ENCODE peak calls at places on chromosomes 11 and 22, in ten cellular contexts. R, B, E, I, C, U, X, M, Q and F are unnamed samples.

GRCh38 chr11:72648737-72649136 is 25.5 kb downstream of the PDE2A start:
- DNase-seq in R (no peak), B (no peak), E (no peak), I (no peak), C (no peak), U (no peak), X (no peak), M (no peak), Q (no peak), F (no peak)

GRCh38 chr11:73716153-73717056 is 44.5 kb downstream of the RAB6A start:
- DNase-seq in R (no peak), B (no peak), E (no peak), I (no peak), C (no peak), U (no peak), X (no peak), M (no peak), Q (no peak), F (no peak)

GRCh38 chr22:39292561-39293074 is 26.8 kb downstream of the RPL3 start:
- DNase-seq in R (peak; percentile 56), B (peak; percentile 96), E (no peak), I (peak; percentile 87), C (no peak), U (peak; percentile 88), X (peak; percentile 90), M (peak; percentile 93), Q (peak; percentile 92), F (peak; percentile 81)

GRCh38 chr11:65945941-65946558 is 770 bp downstream of the TSGA10IP start:
- DNase-seq in R (no peak), B (no peak), E (no peak), I (no peak), C (no peak), U (no peak), X (no peak), M (no peak), Q (no peak), F (no peak)

GRCh38 chr22:19810381-19811141 is 44.1 kb downstream of the GNB1L start:
- DNase-seq in R (no peak), B (no peak), E (no peak), I (no peak), C (no peak), U (no peak), X (peak; percentile 11), M (peak; percentile 56), Q (no peak), F (peak; percentile 4)

GRCh38 chr11:28105869-28106268 is 2.1 kb downstream of the KIF18A start:
- DNase-seq in R (no peak), B (no peak), E (no peak), I (no peak), C (no peak), U (no peak), X (no peak), M (no peak), Q (no peak), F (peak; percentile 36)

GRCh38 chr11:12086271-12087074 is 23.9 kb upstream of the MICAL2 start:
- DNase-seq in R (no peak), B (peak; percentile 70), E (no peak), I (peak; percentile 90), C (no peak), U (no peak), X (peak; percentile 31), M (peak; percentile 90), Q (peak; percentile 70), F (no peak)

GRCh38 chr22:40324468-40325305 is 21.6 kb upstream of the ADSL start:
- DNase-seq in R (no peak), B (no peak), E (peak; percentile 7), I (no peak), C (no peak), U (no peak), X (no peak), M (no peak), Q (no peak), F (no peak)

GRCh38 chr11:86067230-86068137 is 1.4 kb downstream of the PICALM start:
- DNase-seq in R (peak; percentile 12), B (no peak), E (no peak), I (peak; percentile 25), C (no peak), U (no peak), X (no peak), M (no peak), Q (no peak), F (no peak)

GRCh38 chr11:123054301-123055065 is 7.5 kb downstream of the HSPA8 start:
- DNase-seq in R (peak; percentile 93), B (no peak), E (no peak), I (peak; percentile 89), C (peak; percentile 49), U (peak; percentile 44), X (no peak), M (no peak), Q (no peak), F (peak; percentile 83)

GRCh38 chr11:28756977-28757376 is 648.8 kb downstream of the METTL15 start:
- DNase-seq in R (no peak), B (no peak), E (no peak), I (peak; percentile 89), C (no peak), U (no peak), X (no peak), M (no peak), Q (no peak), F (no peak)

GRCh38 chr11:70448983-70449567 is 50.7 kb downstream of the CTTN start:
- DNase-seq in R (no peak), B (no peak), E (no peak), I (no peak), C (no peak), U (no peak), X (no peak), M (no peak), Q (no peak), F (no peak)

GRCh38 chr11:92024788-92025187 is 199.8 kb upstream of the FAT3 start:
- DNase-seq in R (no peak), B (no peak), E (no peak), I (peak; percentile 58), C (no peak), U (no peak), X (no peak), M (no peak), Q (no peak), F (no peak)

GRCh38 chr11:2207212-2207611 is 35.6 kb upstream of the TH start:
- DNase-seq in R (no peak), B (no peak), E (no peak), I (no peak), C (peak; percentile 4), U (no peak), X (peak; percentile 10), M (peak; percentile 13), Q (peak; percentile 2), F (no peak)

GRCh38 chr11:31102875-31103274 is 266.7 kb downstream of the DCDC1 start:
- DNase-seq in R (no peak), B (no peak), E (no peak), I (no peak), C (no peak), U (no peak), X (no peak), M (no peak), Q (no peak), F (no peak)
- H3K4me1 ChIP-seq in R (no peaks in the 10 kb centered on the region), B (no peaks in the 10 kb centered on the region), E (no peaks in the 10 kb centered on the region), I (no peaks in the 10 kb centered on the region), C (no peaks in the 10 kb centered on the region), U (no peaks in the 10 kb centered on the region), X (no peaks in the 10 kb centered on the region), M (no peaks in the 10 kb centered on the region), Q (no peaks in the 10 kb centered on the region), F (no peaks in the 10 kb centered on the region)

DNA sequence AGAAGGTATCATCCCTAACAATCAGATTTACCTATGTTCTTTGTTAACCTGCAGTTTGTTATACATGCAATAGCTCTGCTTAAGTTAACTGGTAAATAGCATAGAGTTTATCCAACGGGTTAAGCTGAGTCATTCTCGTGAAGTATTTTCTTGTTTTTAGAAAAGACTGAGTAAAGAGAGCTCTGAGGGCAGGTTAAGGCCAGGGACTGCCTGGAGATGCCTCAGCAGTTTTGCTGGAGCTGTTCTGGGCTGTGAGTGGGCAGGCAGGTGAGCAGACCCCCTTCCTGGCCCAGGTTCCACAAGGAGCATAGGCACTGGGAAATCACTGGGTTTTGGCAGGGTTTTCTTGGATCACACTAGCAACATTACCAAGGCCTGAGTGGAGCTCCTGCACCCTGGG is 27.0 kb downstream of the IRAG1 start:
- DNase-seq in R (no peak), B (no peak), E (no peak), I (peak; percentile 54), C (no peak), U (no peak), X (no peak), M (no peak), Q (no peak), F (no peak)
- H3K4me3 ChIP-seq in R (no peak overlapping the region), B (no peak overlapping the region), E (no peak overlapping the region), I (no peak overlapping the region), C (no peak overlapping the region), U (no peak overlapping the region), X (no peak overlapping the region), M (no peak overlapping the region), Q (no peak overlapping the region), F (no peak overlapping the region)

GRCh38 chr22:47552541-47553205 is 790.2 kb downstream of the TBC1D22A start:
- DNase-seq in R (no peak), B (no peak), E (no peak), I (no peak), C (no peak), U (no peak), X (no peak), M (no peak), Q (no peak), F (no peak)

GRCh38 chr22:47552024-47552423 is 789.6 kb downstream of the TBC1D22A start:
- DNase-seq in R (no peak), B (no peak), E (no peak), I (no peak), C (no peak), U (no peak), X (no peak), M (no peak), Q (no peak), F (no peak)

GRCh38 chr22:47558828-47559700 is 796.6 kb downstream of the TBC1D22A start:
- DNase-seq in R (no peak), B (no peak), E (no peak), I (no peak), C (no peak), U (no peak), X (no peak), M (no peak), Q (no peak), F (no peak)

GRCh38 chr22:47553436-47553835 is 791.0 kb downstream of the TBC1D22A start:
- DNase-seq in R (no peak), B (no peak), E (no peak), I (no peak), C (no peak), U (no peak), X (no peak), M (no peak), Q (no peak), F (no peak)

DNA sequence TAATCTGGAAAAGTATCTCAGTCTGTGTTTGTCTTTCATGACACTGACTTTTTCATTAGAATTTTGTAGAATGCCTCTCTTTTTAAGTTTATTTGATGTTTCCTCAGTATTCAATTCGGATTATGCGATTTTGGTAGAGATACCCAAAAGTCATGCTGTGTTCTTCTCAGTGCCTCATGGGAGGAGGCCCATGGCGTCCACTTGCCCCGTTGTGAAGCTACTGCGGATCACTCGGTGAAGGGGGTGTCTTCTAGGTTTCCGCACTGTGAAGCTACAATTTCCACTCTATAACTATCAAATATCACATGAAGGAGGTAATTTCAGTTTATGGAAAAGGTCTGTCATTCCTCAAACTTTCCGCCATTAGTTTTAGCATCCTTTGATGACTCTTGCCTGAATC is 794.0 kb downstream of the TBC1D22A start:
- DNase-seq in R (no peak), B (no peak), E (no peak), I (no peak), C (no peak), U (no peak), X (no peak), M (no peak), Q (no peak), F (no peak)
- H3K9me3 ChIP-seq in R (peaks cover 7% of the 10 kb centered on the region), B (no peaks in the 10 kb centered on the region), E (no peaks in the 10 kb centered on the region), I (no peaks in the 10 kb centered on the region), C (no peaks in the 10 kb centered on the region), U (no peaks in the 10 kb centered on the region), X (no peaks in the 10 kb centered on the region), M (no peaks in the 10 kb centered on the region), Q (no peaks in the 10 kb centered on the region), F (no peaks in the 10 kb centered on the region)

GRCh38 chr11:76626921-76627391 is 43.6 kb downstream of the LRRC32 start:
- DNase-seq in R (no peak), B (no peak), E (no peak), I (peak; percentile 16), C (peak; percentile 12), U (no peak), X (no peak), M (peak; percentile 52), Q (no peak), F (no peak)
- H3K4me1 ChIP-seq in R (peaks cover 31% of the 10 kb centered on the region), B (peaks cover 36% of the 10 kb centered on the region), E (no peaks in the 10 kb centered on the region), I (peaks cover 4% of the 10 kb centered on the region), C (no peaks in the 10 kb centered on the region), U (no peaks in the 10 kb centered on the region), X (peaks cover 21% of the 10 kb centered on the region), M (no peaks in the 10 kb centered on the region), Q (peaks cover 40% of the 10 kb centered on the region), F (no peaks in the 10 kb centered on the region)